ENCODE peak calls at places on chromosomes 7 and 10, in ten cellular contexts. One of them, this sample, is unnamed.
A peak's percentile ranks its signal among the peaks of the same experiment; 100 is the strongest.

GRCh38 chr10:66809402-66809801 is 116.4 kb upstream of the LRRTM3 start:
- DNase-seq in CD4-positive, CD25-positive, alpha-beta regulatory T cell: no peak
- DNase-seq in GM23248: no peak
- DNase-seq in BJ: no peak
- DNase-seq in tibial artery: no peak
- DNase-seq in heart right ventricle: no peak
- DNase-seq in mammary epithelial cell: no peak
- DNase-seq in AG10803: no peak
- DNase-seq in NB4: no peak
- DNase-seq in foreskin fibroblast: no peak
- DNase-seq in this sample: no peak

GRCh38 chr7:41967156-41967555 is 264.3 kb upstream of the INHBA start:
- DNase-seq in CD4-positive, CD25-positive, alpha-beta regulatory T cell: no peak
- DNase-seq in GM23248: peak; percentile 79
- DNase-seq in BJ: no peak
- DNase-seq in tibial artery: no peak
- DNase-seq in heart right ventricle: no peak
- DNase-seq in mammary epithelial cell: peak; percentile 46
- DNase-seq in AG10803: peak; percentile 77
- DNase-seq in NB4: peak; percentile 63
- DNase-seq in foreskin fibroblast: peak; percentile 81
- DNase-seq in this sample: peak; percentile 73

GRCh38 chr7:105149827-105150226 is 135.8 kb downstream of the KMT2E start:
- DNase-seq in CD4-positive, CD25-positive, alpha-beta regulatory T cell: no peak
- DNase-seq in GM23248: peak; percentile 72
- DNase-seq in BJ: peak; percentile 26
- DNase-seq in tibial artery: no peak
- DNase-seq in heart right ventricle: no peak
- DNase-seq in mammary epithelial cell: peak; percentile 79
- DNase-seq in AG10803: peak; percentile 38
- DNase-seq in NB4: peak; percentile 44
- DNase-seq in foreskin fibroblast: peak; percentile 77
- DNase-seq in this sample: peak; percentile 26

GRCh38 chr10:9437131-9437530 is 1382.6 kb downstream of the GATA3 start:
- DNase-seq in CD4-positive, CD25-positive, alpha-beta regulatory T cell: no peak
- DNase-seq in GM23248: peak; percentile 21
- DNase-seq in BJ: no peak
- DNase-seq in tibial artery: no peak
- DNase-seq in heart right ventricle: no peak
- DNase-seq in mammary epithelial cell: no peak
- DNase-seq in AG10803: no peak
- DNase-seq in NB4: no peak
- DNase-seq in foreskin fibroblast: peak; percentile 41
- DNase-seq in this sample: peak; percentile 0

GRCh38 chr7:100693312-100694195 is 496 bp downstream of the GIGYF1 start:
- DNase-seq in CD4-positive, CD25-positive, alpha-beta regulatory T cell: no peak
- DNase-seq in GM23248: peak; percentile 52
- DNase-seq in BJ: no peak
- DNase-seq in tibial artery: no peak
- DNase-seq in heart right ventricle: no peak
- DNase-seq in mammary epithelial cell: no peak
- DNase-seq in AG10803: no peak
- DNase-seq in NB4: peak; percentile 65
- DNase-seq in foreskin fibroblast: peak; percentile 29
- DNase-seq in this sample: no peak

GRCh38 chr7:17368856-17369520 is 70.5 kb downstream of the AHR start:
- DNase-seq in CD4-positive, CD25-positive, alpha-beta regulatory T cell: no peak
- DNase-seq in GM23248: peak; percentile 34
- DNase-seq in BJ: no peak
- DNase-seq in tibial artery: no peak
- DNase-seq in heart right ventricle: no peak
- DNase-seq in mammary epithelial cell: no peak
- DNase-seq in AG10803: no peak
- DNase-seq in NB4: peak; percentile 67
- DNase-seq in foreskin fibroblast: peak; percentile 26
- DNase-seq in this sample: no peak

GRCh38 chr10:5805680-5806079 is 7.6 kb downstream of the GDI2 start:
- DNase-seq in CD4-positive, CD25-positive, alpha-beta regulatory T cell: no peak
- DNase-seq in GM23248: no peak
- DNase-seq in BJ: no peak
- DNase-seq in tibial artery: no peak
- DNase-seq in heart right ventricle: no peak
- DNase-seq in mammary epithelial cell: no peak
- DNase-seq in AG10803: no peak
- DNase-seq in NB4: no peak
- DNase-seq in foreskin fibroblast: no peak
- DNase-seq in this sample: no peak

GRCh38 chr10:98433881-98434732 is 12.6 kb downstream of the HPS1 start:
- DNase-seq in CD4-positive, CD25-positive, alpha-beta regulatory T cell: no peak
- DNase-seq in GM23248: peak; percentile 18
- DNase-seq in BJ: no peak
- DNase-seq in tibial artery: no peak
- DNase-seq in heart right ventricle: no peak
- DNase-seq in mammary epithelial cell: peak; percentile 23
- DNase-seq in AG10803: peak; percentile 6
- DNase-seq in NB4: no peak
- DNase-seq in foreskin fibroblast: peak; percentile 69
- DNase-seq in this sample: peak; percentile 64

GRCh38 chr7:95632609-95633008 is 36.3 kb upstream of the PDK4 start:
- DNase-seq in CD4-positive, CD25-positive, alpha-beta regulatory T cell: no peak
- DNase-seq in GM23248: peak; percentile 81
- DNase-seq in BJ: no peak
- DNase-seq in tibial artery: peak; percentile 53
- DNase-seq in heart right ventricle: no peak
- DNase-seq in mammary epithelial cell: no peak
- DNase-seq in AG10803: peak; percentile 53
- DNase-seq in NB4: no peak
- DNase-seq in foreskin fibroblast: peak; percentile 59
- DNase-seq in this sample: peak; percentile 78

GRCh38 chr10:59335497-59335896 is 26.9 kb downstream of the FAM13C start:
- DNase-seq in CD4-positive, CD25-positive, alpha-beta regulatory T cell: no peak
- DNase-seq in GM23248: no peak
- DNase-seq in BJ: no peak
- DNase-seq in tibial artery: no peak
- DNase-seq in heart right ventricle: no peak
- DNase-seq in mammary epithelial cell: no peak
- DNase-seq in AG10803: no peak
- DNase-seq in NB4: no peak
- DNase-seq in foreskin fibroblast: no peak
- DNase-seq in this sample: no peak

GRCh38 chr10:59340279-59340678 is 22.1 kb downstream of the FAM13C start:
- DNase-seq in CD4-positive, CD25-positive, alpha-beta regulatory T cell: no peak
- DNase-seq in GM23248: no peak
- DNase-seq in BJ: no peak
- DNase-seq in tibial artery: no peak
- DNase-seq in heart right ventricle: no peak
- DNase-seq in mammary epithelial cell: no peak
- DNase-seq in AG10803: no peak
- DNase-seq in NB4: no peak
- DNase-seq in foreskin fibroblast: peak; percentile 1
- DNase-seq in this sample: no peak

GRCh38 chr10:59336632-59337031 is 25.7 kb downstream of the FAM13C start:
- DNase-seq in CD4-positive, CD25-positive, alpha-beta regulatory T cell: no peak
- DNase-seq in GM23248: peak; percentile 58
- DNase-seq in BJ: no peak
- DNase-seq in tibial artery: no peak
- DNase-seq in heart right ventricle: no peak
- DNase-seq in mammary epithelial cell: peak; percentile 12
- DNase-seq in AG10803: peak; percentile 89
- DNase-seq in NB4: no peak
- DNase-seq in foreskin fibroblast: peak; percentile 39
- DNase-seq in this sample: peak; percentile 62

GRCh38 chr10:59333731-59334130 is 28.6 kb downstream of the FAM13C start:
- DNase-seq in CD4-positive, CD25-positive, alpha-beta regulatory T cell: no peak
- DNase-seq in GM23248: no peak
- DNase-seq in BJ: no peak
- DNase-seq in tibial artery: no peak
- DNase-seq in heart right ventricle: no peak
- DNase-seq in mammary epithelial cell: no peak
- DNase-seq in AG10803: no peak
- DNase-seq in NB4: no peak
- DNase-seq in foreskin fibroblast: no peak
- DNase-seq in this sample: no peak

GRCh38 chr10:59337254-59337653 is 25.1 kb downstream of the FAM13C start:
- DNase-seq in CD4-positive, CD25-positive, alpha-beta regulatory T cell: no peak
- DNase-seq in GM23248: peak; percentile 63
- DNase-seq in BJ: no peak
- DNase-seq in tibial artery: peak; percentile 37
- DNase-seq in heart right ventricle: no peak
- DNase-seq in mammary epithelial cell: peak; percentile 81
- DNase-seq in AG10803: peak; percentile 85
- DNase-seq in NB4: no peak
- DNase-seq in foreskin fibroblast: peak; percentile 55
- DNase-seq in this sample: peak; percentile 78
- H3K4me3 ChIP-seq in CD4-positive, CD25-positive, alpha-beta regulatory T cell: no peak overlapping the region
- H3K4me3 ChIP-seq in GM23248: no peak overlapping the region
- H3K4me3 ChIP-seq in BJ: no peak overlapping the region
- H3K4me3 ChIP-seq in tibial artery: no peak overlapping the region
- H3K4me3 ChIP-seq in heart right ventricle: no peak overlapping the region
- H3K4me3 ChIP-seq in mammary epithelial cell: no peak overlapping the region
- H3K4me3 ChIP-seq in AG10803: no peak overlapping the region
- H3K4me3 ChIP-seq in NB4: no peak overlapping the region
- H3K4me3 ChIP-seq in foreskin fibroblast: no peak overlapping the region
- H3K4me3 ChIP-seq in this sample: no peak overlapping the region

GRCh38 chr10:57699944-57700343 is 567.8 kb downstream of the IPMK start:
- DNase-seq in CD4-positive, CD25-positive, alpha-beta regulatory T cell: no peak
- DNase-seq in GM23248: no peak
- DNase-seq in BJ: no peak
- DNase-seq in tibial artery: no peak
- DNase-seq in heart right ventricle: no peak
- DNase-seq in mammary epithelial cell: no peak
- DNase-seq in AG10803: no peak
- DNase-seq in NB4: no peak
- DNase-seq in foreskin fibroblast: peak; percentile 10
- DNase-seq in this sample: peak; percentile 31

GRCh38 chr10:57689898-57690297 is 577.8 kb downstream of the IPMK start:
- DNase-seq in CD4-positive, CD25-positive, alpha-beta regulatory T cell: no peak
- DNase-seq in GM23248: no peak
- DNase-seq in BJ: no peak
- DNase-seq in tibial artery: no peak
- DNase-seq in heart right ventricle: no peak
- DNase-seq in mammary epithelial cell: no peak
- DNase-seq in AG10803: no peak
- DNase-seq in NB4: no peak
- DNase-seq in foreskin fibroblast: no peak
- DNase-seq in this sample: no peak

GRCh38 chr10:57696641-57697040 is 571.1 kb downstream of the IPMK start:
- DNase-seq in CD4-positive, CD25-positive, alpha-beta regulatory T cell: no peak
- DNase-seq in GM23248: peak; percentile 82
- DNase-seq in BJ: peak; percentile 87
- DNase-seq in tibial artery: no peak
- DNase-seq in heart right ventricle: no peak
- DNase-seq in mammary epithelial cell: peak; percentile 78
- DNase-seq in AG10803: peak; percentile 84
- DNase-seq in NB4: no peak
- DNase-seq in foreskin fibroblast: peak; percentile 85
- DNase-seq in this sample: peak; percentile 97

GRCh38 chr10:57692255-57692980 is 575.3 kb downstream of the IPMK start:
- DNase-seq in CD4-positive, CD25-positive, alpha-beta regulatory T cell: no peak
- DNase-seq in GM23248: peak; percentile 87
- DNase-seq in BJ: peak; percentile 75
- DNase-seq in tibial artery: no peak
- DNase-seq in heart right ventricle: no peak
- DNase-seq in mammary epithelial cell: peak; percentile 78
- DNase-seq in AG10803: peak; percentile 84
- DNase-seq in NB4: no peak
- DNase-seq in foreskin fibroblast: peak; percentile 89
- DNase-seq in this sample: peak; percentile 94

DNA sequence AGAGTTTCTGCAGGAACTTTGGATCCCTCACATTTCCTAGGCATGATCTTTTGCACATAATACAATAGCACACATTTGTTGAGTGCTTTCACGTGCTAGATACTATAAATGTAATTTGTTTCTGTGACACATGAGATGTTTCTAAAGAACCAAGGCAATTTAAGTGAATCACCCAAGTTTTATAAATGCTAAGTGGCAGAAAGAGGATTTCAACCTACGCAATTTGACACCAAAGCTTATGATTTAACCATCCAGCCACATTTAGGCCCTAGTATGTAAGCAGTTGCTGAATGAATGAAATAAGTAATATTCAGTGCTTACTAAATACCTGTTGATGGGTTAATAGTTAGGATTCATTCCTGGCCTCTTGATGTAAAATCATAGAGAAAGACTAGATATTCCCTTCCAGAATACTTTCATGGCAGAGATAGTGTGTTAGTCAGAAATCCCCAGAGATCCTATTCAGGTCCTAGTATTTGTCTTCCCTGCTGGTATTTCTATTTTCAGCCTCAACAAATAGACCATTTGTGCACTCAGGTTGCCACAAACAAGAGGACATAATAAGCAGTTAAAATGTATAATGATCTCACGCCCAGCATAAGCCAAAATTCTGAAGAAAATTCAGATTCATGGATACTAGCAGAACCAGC is 572.6 kb downstream of the IPMK start:
- DNase-seq in CD4-positive, CD25-positive, alpha-beta regulatory T cell: no peak
- DNase-seq in GM23248: peak; percentile 44
- DNase-seq in BJ: no peak
- DNase-seq in tibial artery: no peak
- DNase-seq in heart right ventricle: no peak
- DNase-seq in mammary epithelial cell: peak; percentile 14
- DNase-seq in AG10803: peak; percentile 16
- DNase-seq in NB4: no peak
- DNase-seq in foreskin fibroblast: peak; percentile 55
- DNase-seq in this sample: no peak
- H3K4me3 ChIP-seq in CD4-positive, CD25-positive, alpha-beta regulatory T cell: no peak overlapping the region
- H3K4me3 ChIP-seq in GM23248: no peak overlapping the region
- H3K4me3 ChIP-seq in BJ: no peak overlapping the region
- H3K4me3 ChIP-seq in tibial artery: no peak overlapping the region
- H3K4me3 ChIP-seq in heart right ventricle: no peak overlapping the region
- H3K4me3 ChIP-seq in mammary epithelial cell: no peak overlapping the region
- H3K4me3 ChIP-seq in AG10803: no peak overlapping the region
- H3K4me3 ChIP-seq in NB4: no peak overlapping the region
- H3K4me3 ChIP-seq in foreskin fibroblast: no peak overlapping the region
- H3K4me3 ChIP-seq in this sample: no peak overlapping the region

GRCh38 chr10:130816116-130816901 is 495.2 kb downstream of the TCERG1L start:
- DNase-seq in CD4-positive, CD25-positive, alpha-beta regulatory T cell: no peak
- DNase-seq in GM23248: no peak
- DNase-seq in BJ: no peak
- DNase-seq in tibial artery: no peak
- DNase-seq in heart right ventricle: no peak
- DNase-seq in mammary epithelial cell: no peak
- DNase-seq in AG10803: no peak
- DNase-seq in NB4: no peak
- DNase-seq in foreskin fibroblast: no peak
- DNase-seq in this sample: no peak
- H3K4me3 ChIP-seq in CD4-positive, CD25-positive, alpha-beta regulatory T cell: no peak overlapping the region
- H3K4me3 ChIP-seq in GM23248: no peak overlapping the region
- H3K4me3 ChIP-seq in BJ: no peak overlapping the region
- H3K4me3 ChIP-seq in tibial artery: no peak overlapping the region
- H3K4me3 ChIP-seq in heart right ventricle: no peak overlapping the region
- H3K4me3 ChIP-seq in mammary epithelial cell: no peak overlapping the region
- H3K4me3 ChIP-seq in AG10803: no peak overlapping the region
- H3K4me3 ChIP-seq in NB4: no peak overlapping the region
- H3K4me3 ChIP-seq in foreskin fibroblast: no peak overlapping the region
- H3K4me3 ChIP-seq in this sample: no peak overlapping the region

DNA sequence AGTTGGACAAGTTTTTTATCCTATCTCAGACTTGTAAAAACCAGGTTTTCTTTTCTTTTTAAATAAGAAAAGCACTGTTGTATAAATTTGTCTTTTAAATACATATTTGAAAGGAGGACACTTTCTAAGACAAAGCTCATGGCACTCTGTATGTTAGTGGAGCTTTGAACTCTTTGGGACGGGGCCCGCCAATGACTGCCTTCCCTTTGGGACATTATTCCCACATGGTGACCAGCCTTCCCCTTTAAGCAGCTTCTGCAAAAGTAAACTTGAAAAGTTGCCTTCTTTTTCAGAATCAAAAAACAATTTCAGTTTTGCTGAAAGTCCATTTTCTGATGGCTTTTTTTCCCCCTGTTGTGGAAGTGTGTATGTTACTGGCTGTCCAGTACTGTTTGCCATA is 1.8 kb downstream of the CUX1 start:
- DNase-seq in CD4-positive, CD25-positive, alpha-beta regulatory T cell: no peak
- DNase-seq in GM23248: no peak
- DNase-seq in BJ: no peak
- DNase-seq in tibial artery: no peak
- DNase-seq in heart right ventricle: no peak
- DNase-seq in mammary epithelial cell: no peak
- DNase-seq in AG10803: no peak
- DNase-seq in NB4: no peak
- DNase-seq in foreskin fibroblast: peak; percentile 13
- DNase-seq in this sample: no peak
- H3K4me3 ChIP-seq in CD4-positive, CD25-positive, alpha-beta regulatory T cell: no peak overlapping the region
- H3K4me3 ChIP-seq in GM23248: no peak overlapping the region
- H3K4me3 ChIP-seq in BJ: no peak overlapping the region
- H3K4me3 ChIP-seq in tibial artery: no peak overlapping the region
- H3K4me3 ChIP-seq in heart right ventricle: no peak overlapping the region
- H3K4me3 ChIP-seq in mammary epithelial cell: no peak overlapping the region
- H3K4me3 ChIP-seq in AG10803: no peak overlapping the region
- H3K4me3 ChIP-seq in NB4: no peak overlapping the region
- H3K4me3 ChIP-seq in foreskin fibroblast: no peak overlapping the region
- H3K4me3 ChIP-seq in this sample: no peak overlapping the region